ENCODE peak calls at places on chromosome 16, in seven cellular contexts. T is SK-N-DZ; I is nucleus accumbens; D is sciatic nerve; J is upper lobe of right lung; N is ascending aorta; E is stimulated activated CD4-positive, alpha-beta T cell treated with anti-CD3 and anti-CD28 coated beads, Interleukin-1b, Interleukin-23, amount 100 ng/mL, for 48 hours. Y is an unnamed sample.

GRCh38 chr16:50711862-50712567 is 18.6 kb downstream of the NOD2 start:
- DNase-seq in D (no peak), T (peak; percentile 57), N (no peak), I (peak; percentile 68), E (no peak), J (no peak), Y (peak; percentile 82)

GRCh38 chr16:26816266-26816665 is 250.5 kb upstream of the C16orf82 start:
- DNase-seq in E (no peak), J (no peak), N (no peak), T (no peak), I (no peak), D (no peak), Y (no peak)

GRCh38 chr16:48558269-48558915 is 51.6 kb downstream of the N4BP1 start:
- DNase-seq in I (no peak), T (no peak), N (no peak), E (no peak), J (no peak), D (no peak), Y (peak; percentile 79)

GRCh38 chr16:61834082-61834481 is 202.2 kb downstream of the CDH8 start:
- DNase-seq in D (no peak), I (no peak), T (no peak), E (no peak), J (no peak), N (no peak), Y (no peak)

GRCh38 chr16:49961087-49961486 is 63.9 kb upstream of the CNEP1R1 start:
- DNase-seq in E (no peak), D (no peak), J (no peak), I (no peak), T (no peak), N (no peak), Y (no peak)

GRCh38 chr16:29307598-29308507 is 98.7 kb downstream of the NPIPB11 start:
- DNase-seq in E (no peak), D (no peak), I (no peak), T (no peak), J (peak; percentile 61), N (no peak), Y (no peak)

GRCh38 chr16:73057369-73058210 is 9.7 kb upstream of the ZFHX3 start:
- DNase-seq in I (no peak), N (no peak), E (no peak), J (peak; percentile 74), D (no peak), T (no peak), Y (no peak)

GRCh38 chr16:15822957-15823356 is 33.9 kb downstream of the MYH11 start:
- DNase-seq in T (no peak), E (no peak), J (peak; percentile 66), N (peak; percentile 49), I (no peak), D (peak; percentile 31), Y (peak; percentile 3)

GRCh38 chr16:67942200-67942509 is 1.8 kb downstream of the LCAT start:
- DNase-seq in E (peak; percentile 39), I (no peak), D (no peak), T (peak; percentile 69), N (no peak), J (no peak), Y (no peak)

GRCh38 chr16:28273511-28273910 is 18.8 kb upstream of the SBK1 start:
- DNase-seq in I (no peak), D (no peak), T (no peak), E (no peak), J (no peak), N (no peak), Y (no peak)

Y was measured in globus pallidus.